ENCODE peak calls at places on chromosomes 5 and 9, in four cellular contexts. R is K562, K is GM12878, S is SK-N-SH. W is an unnamed sample.

GRCh38 chr5:16784843-16785791 is 151.0 kb downstream of the MYO10 start:
- DNase-seq in R (no peak), K (peak; percentile 77), S (no peak), W (no peak)

GRCh38 chr9:109121218-109121796 is 1.6 kb upstream of the TMEM245 start:
- DNase-seq in R (peak; percentile 62), K (no peak), S (no peak), W (no peak)

GRCh38 chr5:153043876-153044275 is 446.6 kb upstream of the GRIA1 start:
- DNase-seq in R (no peak), K (no peak), S (no peak), W (no peak)

GRCh38 chr9:125238127-125238914 is 2.8 kb downstream of the HSPA5 start:
- DNase-seq in R (no peak), K (no peak), S (no peak), W (no peak)

GRCh38 chr5:95178046-95178651 is 106.7 kb downstream of the MCTP1 start:
- DNase-seq in R (peak; percentile 43), K (peak; percentile 12), S (no peak), W (peak; percentile 7)

GRCh38 chr5:3200356-3200755 is 395.3 kb upstream of the IRX1 start:
- DNase-seq in R (no peak), K (no peak), S (no peak), W (no peak)

GRCh38 chr5:125604104-125604503 is 819.1 kb upstream of the GRAMD2B start:
- DNase-seq in R (no peak), K (no peak), S (no peak), W (no peak)

GRCh38 chr9:73684601-73685000 is 532.9 kb downstream of the ANXA1 start:
- DNase-seq in R (no peak), K (no peak), S (no peak), W (no peak)

GRCh38 chr5:93724791-93725190 is 16.6 kb downstream of the POU5F2 start:
- DNase-seq in R (no peak), K (no peak), S (no peak), W (no peak)

GRCh38 chr9:125763373-125763772 is 16.2 kb downstream of the PBX3 start:
- DNase-seq in R (peak; percentile 28), K (no peak), S (peak; percentile 17), W (peak; percentile 20)

GRCh38 chr5:25301836-25302235 is 657.1 kb upstream of the CDH10 start:
- DNase-seq in R (no peak), K (no peak), S (no peak), W (no peak)

GRCh38 chr9:8457050-8457449 is 657.5 kb upstream of the DMAC1 start:
- DNase-seq in R (no peak), K (no peak), S (no peak), W (no peak)

GRCh38 chr5:134957920-134958608 is 9.6 kb upstream of the CATSPER3 start:
- DNase-seq in R (no peak), K (no peak), S (no peak), W (no peak)
- TF ChIP-seq RAD21 in R (no peak), K (no peak), S (no peak), W (no peak)

GRCh38 chr5:167802755-167803431 is 488.6 kb upstream of the WWC1 start:
- DNase-seq in R (no peak), K (no peak), S (no peak), W (no peak)
- TF ChIP-seq TAF1 in R (no peak), K (no peak), S (no peak), W (no peak)

DNA sequence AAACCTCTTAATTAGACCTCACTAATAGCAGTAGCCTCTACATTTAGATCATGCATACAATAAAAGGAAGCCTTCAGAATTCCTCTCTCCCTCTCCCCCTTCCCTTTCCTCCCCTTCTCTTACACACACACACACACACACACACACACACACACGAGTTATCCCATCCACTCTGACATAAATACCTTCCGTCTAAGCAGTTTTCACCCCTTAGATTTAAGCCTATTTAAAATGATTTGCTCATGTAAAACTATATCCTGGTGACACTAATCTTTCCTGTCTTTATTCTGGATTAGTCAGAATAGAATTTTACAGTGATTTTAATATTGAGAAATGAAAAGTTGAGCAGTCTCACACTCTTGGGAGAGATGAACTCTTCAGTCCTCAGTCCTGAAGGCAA is 35.0 kb downstream of the PRELID2 start:
- DNase-seq in R (no peak), K (no peak), S (no peak), W (no peak)
- TF ChIP-seq REST in R (no peak), K (no peak), S (no peak), W (no peak)

DNA sequence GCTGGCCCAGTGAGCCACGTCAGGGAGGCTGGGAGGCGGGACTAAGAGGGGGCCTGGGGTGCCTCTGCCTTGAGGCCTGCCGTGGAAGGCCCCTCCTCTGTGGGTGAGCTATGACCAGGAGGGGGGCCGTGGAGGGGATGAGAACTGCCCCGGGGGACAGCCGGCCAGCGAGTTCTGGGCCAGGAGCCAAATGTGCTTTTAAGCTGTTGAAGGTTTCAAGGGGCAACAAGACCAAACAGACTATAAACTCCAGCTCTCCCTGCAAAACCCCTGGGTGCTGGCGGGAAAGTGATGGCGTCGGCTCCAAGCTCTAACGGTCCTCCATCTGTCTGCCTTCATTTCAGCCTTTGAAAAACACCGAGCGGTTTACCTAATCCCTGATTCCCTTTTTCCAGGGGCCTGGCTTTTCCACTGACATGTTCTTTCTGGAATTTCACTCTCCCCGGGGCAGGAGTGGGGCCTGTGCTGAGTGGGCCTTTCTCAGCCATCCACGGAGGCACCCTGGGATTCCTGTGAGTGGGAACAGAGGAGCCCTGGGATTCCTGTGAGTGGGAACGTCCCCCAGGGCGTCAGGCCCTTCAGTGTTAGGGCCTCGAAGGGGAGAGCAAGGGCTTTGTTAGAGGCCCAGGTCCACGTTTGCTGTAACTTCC is 65.6 kb downstream of the COL5A1 start:
- DNase-seq in R (no peak), K (no peak), S (peak; percentile 98), W (peak; percentile 7)
- TF ChIP-seq RAD21 in R (no peak), K (no peak), S (no peak), W (no peak)

GRCh38 chr9:12461759-12462158 is 231.4 kb upstream of the TYRP1 start:
- DNase-seq in R (no peak), K (no peak), S (no peak), W (no peak)

GRCh38 chr9:12462861-12463260 is 230.3 kb upstream of the TYRP1 start:
- DNase-seq in R (no peak), K (no peak), S (no peak), W (no peak)

GRCh38 chr9:12464368-12464767 is 228.8 kb upstream of the TYRP1 start:
- DNase-seq in R (no peak), K (no peak), S (no peak), W (no peak)

GRCh38 chr9:12463641-12464040 is 229.5 kb upstream of the TYRP1 start:
- DNase-seq in R (no peak), K (no peak), S (no peak), W (no peak)

GRCh38 chr9:12464910-12465512 is 228.2 kb upstream of the TYRP1 start:
- DNase-seq in R (peak; percentile 17), K (no peak), S (peak; percentile 6), W (peak; percentile 6)
- TF ChIP-seq TAF1 in R (no peak), K (no peak), S (no peak), W (no peak)

DNA sequence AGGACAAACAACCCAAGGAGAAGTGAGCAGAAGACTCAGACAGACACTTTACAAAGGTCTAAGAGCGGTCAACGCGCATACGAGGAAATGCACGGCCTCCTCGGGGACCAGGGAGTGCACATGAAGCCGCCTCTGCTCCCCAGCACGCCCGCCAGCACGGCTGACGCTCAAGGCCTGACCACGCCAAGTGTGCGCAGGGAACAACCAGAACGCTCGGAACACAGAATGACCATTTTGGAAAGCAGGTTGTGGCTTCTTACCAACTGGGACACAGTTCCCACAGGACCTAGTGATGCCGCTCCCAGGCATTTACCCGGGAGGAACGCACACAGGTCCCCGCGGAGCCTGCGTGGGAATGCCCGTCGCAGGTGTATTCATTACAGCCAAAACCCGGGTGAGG is 191.5 kb upstream of the PPP1R26 start:
- DNase-seq in R (no peak), K (no peak), S (no peak), W (no peak)
- TF ChIP-seq REST in R (no peak), K (no peak), S (no peak), W (no peak)

DNA sequence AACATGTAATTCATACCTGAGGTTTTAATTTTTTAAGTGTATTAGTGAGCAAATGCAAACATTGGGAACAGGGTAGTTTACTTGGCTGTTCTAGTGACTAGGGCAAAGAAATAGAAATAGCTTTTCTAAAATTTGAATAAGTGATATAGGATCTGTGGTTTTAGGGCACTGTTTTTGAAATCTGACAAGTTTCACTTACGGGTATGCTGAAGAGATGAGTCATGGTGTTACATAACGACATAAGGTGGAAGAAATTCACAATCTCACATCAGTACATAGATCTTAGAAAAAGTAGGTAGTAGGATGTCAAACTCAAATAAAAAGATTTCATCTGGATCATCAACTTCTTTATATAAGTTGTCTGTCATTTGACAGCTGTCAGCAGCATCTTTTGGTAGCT is 772.3 kb downstream of the MAT2B start:
- DNase-seq in R (no peak), K (no peak), S (no peak), W (no peak)
- TF ChIP-seq RAD21 in R (no peak), K (no peak), S (no peak), W (no peak)

W was measured in HepG2.